ENCODE peak calls at places on chromosomes 4 and X, in six cellular contexts. One of them, this sample, is unnamed.

GRCh38 chrX:65524139-65524538 is 10.4 kb downstream of the LAS1L start:
- DNase-seq in epithelial cell of esophagus: no peak
- DNase-seq in coronary artery: no peak
- DNase-seq in sigmoid colon: no peak
- DNase-seq in cardiac fibroblast: no peak
- DNase-seq in uterus: no peak
- DNase-seq in this sample: no peak

GRCh38 chr4:105122334-105122733 is 24.3 kb upstream of the TET2 start:
- DNase-seq in epithelial cell of esophagus: peak; percentile 49
- DNase-seq in coronary artery: no peak
- DNase-seq in sigmoid colon: no peak
- DNase-seq in cardiac fibroblast: peak; percentile 38
- DNase-seq in uterus: no peak
- DNase-seq in this sample: peak; percentile 31

GRCh38 chrX:139750390-139750789 is 42.4 kb upstream of the MCF2 start:
- DNase-seq in epithelial cell of esophagus: no peak
- DNase-seq in coronary artery: no peak
- DNase-seq in sigmoid colon: no peak
- DNase-seq in cardiac fibroblast: peak; percentile 3
- DNase-seq in uterus: no peak
- DNase-seq in this sample: no peak

GRCh38 chrX:104156630-104157529 is at the start of gene SLC25A53:
- DNase-seq in epithelial cell of esophagus: peak; percentile 79
- DNase-seq in coronary artery: peak; percentile 83
- DNase-seq in sigmoid colon: peak; percentile 84
- DNase-seq in cardiac fibroblast: peak; percentile 82
- DNase-seq in uterus: peak; percentile 68
- DNase-seq in this sample: peak; percentile 80

GRCh38 chrX:13489451-13489850 is 80.0 kb upstream of the EGFL6 start:
- DNase-seq in epithelial cell of esophagus: peak; percentile 76
- DNase-seq in coronary artery: no peak
- DNase-seq in sigmoid colon: peak; percentile 89
- DNase-seq in cardiac fibroblast: peak; percentile 72
- DNase-seq in uterus: peak; percentile 73
- DNase-seq in this sample: peak; percentile 83

GRCh38 chr4:76354517-76355473 is 48.3 kb downstream of the STBD1 start:
- DNase-seq in epithelial cell of esophagus: no peak
- DNase-seq in coronary artery: no peak
- DNase-seq in sigmoid colon: no peak
- DNase-seq in cardiac fibroblast: no peak
- DNase-seq in uterus: no peak
- DNase-seq in this sample: no peak

GRCh38 chrX:31656013-31656412 is 584.2 kb upstream of the FTHL17 start:
- DNase-seq in epithelial cell of esophagus: peak; percentile 13
- DNase-seq in coronary artery: no peak
- DNase-seq in sigmoid colon: no peak
- DNase-seq in cardiac fibroblast: peak; percentile 39
- DNase-seq in uterus: no peak
- DNase-seq in this sample: peak; percentile 2

GRCh38 chrX:130167040-130167439 is 1.4 kb upstream of the AIFM1 start:
- DNase-seq in epithelial cell of esophagus: no peak
- DNase-seq in coronary artery: no peak
- DNase-seq in sigmoid colon: no peak
- DNase-seq in cardiac fibroblast: no peak
- DNase-seq in uterus: no peak
- DNase-seq in this sample: no peak

GRCh38 chrX:119272882-119273806 is 37.1 kb downstream of the PGRMC1 start:
- DNase-seq in epithelial cell of esophagus: peak; percentile 74
- DNase-seq in coronary artery: no peak
- DNase-seq in sigmoid colon: peak; percentile 70
- DNase-seq in cardiac fibroblast: peak; percentile 51
- DNase-seq in uterus: no peak
- DNase-seq in this sample: peak; percentile 7

GRCh38 chrX:16797358-16797757 is 11.1 kb downstream of the TXLNG start:
- DNase-seq in epithelial cell of esophagus: no peak
- DNase-seq in coronary artery: no peak
- DNase-seq in sigmoid colon: peak; percentile 82
- DNase-seq in cardiac fibroblast: peak; percentile 63
- DNase-seq in uterus: peak; percentile 30
- DNase-seq in this sample: peak; percentile 79

GRCh38 chr4:15917297-15917696 is 21.2 kb downstream of the FGFBP1 start:
- DNase-seq in epithelial cell of esophagus: no peak
- DNase-seq in coronary artery: no peak
- DNase-seq in sigmoid colon: no peak
- DNase-seq in cardiac fibroblast: no peak
- DNase-seq in uterus: no peak
- DNase-seq in this sample: peak; percentile 53

GRCh38 chrX:42946544-42947223 is 168.7 kb upstream of the PPP1R2C start:
- DNase-seq in epithelial cell of esophagus: no peak
- DNase-seq in coronary artery: no peak
- DNase-seq in sigmoid colon: no peak
- DNase-seq in cardiac fibroblast: no peak
- DNase-seq in uterus: no peak
- DNase-seq in this sample: no peak

GRCh38 chr4:128571747-128572146 is 237.8 kb upstream of the JADE1 start:
- DNase-seq in epithelial cell of esophagus: peak; percentile 85
- DNase-seq in coronary artery: no peak
- DNase-seq in sigmoid colon: peak; percentile 82
- DNase-seq in cardiac fibroblast: peak; percentile 94
- DNase-seq in uterus: peak; percentile 52
- DNase-seq in this sample: peak; percentile 96

GRCh38 chrX:103215037-103215767 is at the start of gene BEX4:
- DNase-seq in epithelial cell of esophagus: peak; percentile 66
- DNase-seq in coronary artery: peak; percentile 81
- DNase-seq in sigmoid colon: peak; percentile 95
- DNase-seq in cardiac fibroblast: peak; percentile 69
- DNase-seq in uterus: peak; percentile 83
- DNase-seq in this sample: peak; percentile 42

GRCh38 chrX:22742174-22742573 is 257.6 kb upstream of the DDX53 start:
- DNase-seq in epithelial cell of esophagus: peak; percentile 58
- DNase-seq in coronary artery: no peak
- DNase-seq in sigmoid colon: no peak
- DNase-seq in cardiac fibroblast: peak; percentile 67
- DNase-seq in uterus: no peak
- DNase-seq in this sample: peak; percentile 93

GRCh38 chr4:14912426-14912825 is 89.9 kb upstream of the CPEB2 start:
- DNase-seq in epithelial cell of esophagus: no peak
- DNase-seq in coronary artery: no peak
- DNase-seq in sigmoid colon: no peak
- DNase-seq in cardiac fibroblast: no peak
- DNase-seq in uterus: no peak
- DNase-seq in this sample: no peak

GRCh38 chr4:4339504-4340085 is 47.3 kb upstream of the NSG1 start:
- DNase-seq in epithelial cell of esophagus: peak; percentile 11
- DNase-seq in coronary artery: no peak
- DNase-seq in sigmoid colon: no peak
- DNase-seq in cardiac fibroblast: peak; percentile 75
- DNase-seq in uterus: no peak
- DNase-seq in this sample: peak; percentile 42

GRCh38 chr4:128776794-128777216 is 32.7 kb upstream of the JADE1 start:
- DNase-seq in epithelial cell of esophagus: peak; percentile 87
- DNase-seq in coronary artery: no peak
- DNase-seq in sigmoid colon: peak; percentile 73
- DNase-seq in cardiac fibroblast: peak; percentile 91
- DNase-seq in uterus: no peak
- DNase-seq in this sample: peak; percentile 92

GRCh38 chr4:123848615-123849014 is 452.0 kb downstream of the SPRY1 start:
- DNase-seq in epithelial cell of esophagus: no peak
- DNase-seq in coronary artery: no peak
- DNase-seq in sigmoid colon: no peak
- DNase-seq in cardiac fibroblast: peak; percentile 64
- DNase-seq in uterus: no peak
- DNase-seq in this sample: peak; percentile 13

GRCh38 chr4:824461-825062 is 1.4 kb downstream of the CPLX1 start:
- DNase-seq in epithelial cell of esophagus: no peak
- DNase-seq in coronary artery: no peak
- DNase-seq in sigmoid colon: no peak
- DNase-seq in cardiac fibroblast: no peak
- DNase-seq in uterus: no peak
- DNase-seq in this sample: no peak

GRCh38 chr4:169404959-169405358 is 134.2 kb upstream of the SH3RF1 start:
- DNase-seq in epithelial cell of esophagus: peak; percentile 91
- DNase-seq in coronary artery: no peak
- DNase-seq in sigmoid colon: no peak
- DNase-seq in cardiac fibroblast: peak; percentile 79
- DNase-seq in uterus: no peak
- DNase-seq in this sample: peak; percentile 87

GRCh38 chr4:176780995-176781738 is 11.6 kb downstream of the VEGFC start:
- DNase-seq in epithelial cell of esophagus: peak; percentile 72
- DNase-seq in coronary artery: no peak
- DNase-seq in sigmoid colon: no peak
- DNase-seq in cardiac fibroblast: peak; percentile 46
- DNase-seq in uterus: no peak
- DNase-seq in this sample: peak; percentile 31

GRCh38 chr4:96164814-96165351 is 325.0 kb downstream of the PDHA2 start:
- DNase-seq in epithelial cell of esophagus: peak; percentile 40
- DNase-seq in coronary artery: no peak
- DNase-seq in sigmoid colon: no peak
- DNase-seq in cardiac fibroblast: peak; percentile 87
- DNase-seq in uterus: no peak
- DNase-seq in this sample: peak; percentile 32

DNA sequence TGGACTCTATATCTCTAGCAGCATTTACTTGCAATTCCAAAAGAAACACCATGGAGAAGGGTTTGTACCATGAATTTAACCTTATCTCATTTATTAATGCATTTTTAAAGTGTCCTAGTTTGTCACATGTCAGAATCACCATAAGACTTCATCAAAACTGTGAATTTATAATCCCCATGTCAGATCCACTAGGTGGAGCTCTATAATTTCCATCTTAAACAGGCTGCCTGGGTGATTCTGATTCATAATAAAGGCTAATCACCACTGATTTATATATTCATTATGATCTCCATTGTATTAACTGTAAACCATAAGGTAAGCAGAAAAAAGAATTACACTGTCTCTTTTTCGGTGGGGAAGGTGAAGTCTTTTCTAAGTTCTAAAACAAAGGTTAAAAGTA is 4.0 kb downstream of the TCEAL2 start:
- DNase-seq in epithelial cell of esophagus: peak; percentile 10
- DNase-seq in coronary artery: no peak
- DNase-seq in sigmoid colon: no peak
- DNase-seq in cardiac fibroblast: peak; percentile 7
- DNase-seq in uterus: no peak
- DNase-seq in this sample: peak; percentile 11
- TF ChIP-seq CTCF in epithelial cell of esophagus: peak; percentile 23
- TF ChIP-seq CTCF in coronary artery: no peak
- TF ChIP-seq CTCF in sigmoid colon: no peak
- TF ChIP-seq CTCF in cardiac fibroblast: peak; percentile 24
- TF ChIP-seq CTCF in uterus: no peak
- TF ChIP-seq CTCF in this sample: peak; percentile 47

DNA sequence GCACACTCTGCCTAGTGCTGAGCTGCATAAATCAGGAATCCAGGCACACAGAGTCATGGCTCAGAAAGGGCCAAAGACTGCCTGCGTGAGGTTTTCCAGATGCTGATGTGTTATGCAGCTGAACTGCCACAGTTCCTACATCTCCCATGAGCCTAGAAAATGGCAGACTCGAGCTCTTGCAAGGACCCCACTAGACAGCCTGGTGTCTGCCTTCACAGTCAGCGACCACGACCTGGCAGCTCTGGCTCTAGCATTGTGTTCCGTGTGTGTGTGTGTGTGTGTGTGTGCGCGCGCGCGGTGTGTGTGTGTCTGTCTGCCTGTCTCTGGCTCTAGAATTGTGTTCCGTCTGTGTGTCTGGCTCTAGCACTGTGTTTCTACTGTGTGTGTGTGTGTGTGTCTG is 203.6 kb upstream of the AGTR2 start:
- DNase-seq in epithelial cell of esophagus: no peak
- DNase-seq in coronary artery: no peak
- DNase-seq in sigmoid colon: no peak
- DNase-seq in cardiac fibroblast: peak; percentile 23
- DNase-seq in uterus: no peak
- DNase-seq in this sample: peak; percentile 18
- H3K4me3 ChIP-seq in epithelial cell of esophagus: peak overlapping the region; percentile 68
- H3K4me3 ChIP-seq in coronary artery: no peak overlapping the region
- H3K4me3 ChIP-seq in sigmoid colon: no peak overlapping the region
- H3K4me3 ChIP-seq in cardiac fibroblast: no peak overlapping the region
- H3K4me3 ChIP-seq in uterus: no peak overlapping the region
- H3K4me3 ChIP-seq in this sample: peak overlapping the region; percentile 28

DNA sequence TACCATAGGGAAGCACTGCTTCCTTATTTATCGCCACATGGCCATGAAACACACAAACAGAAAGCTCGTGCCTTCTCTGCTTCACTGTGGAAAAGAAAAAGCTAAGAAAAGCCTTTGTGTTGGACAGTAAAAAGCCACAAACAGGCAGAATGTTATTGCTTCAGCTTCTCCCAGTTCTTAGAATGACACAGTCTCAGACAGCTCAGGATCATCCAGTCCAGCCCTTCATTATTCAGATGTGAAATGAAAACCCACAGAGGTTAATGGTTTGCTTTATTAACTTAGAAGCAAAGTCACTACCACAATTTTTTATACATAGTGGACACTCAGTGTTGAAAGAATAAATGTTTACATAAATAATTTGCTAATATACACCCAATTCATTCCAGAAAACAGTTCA is 181.6 kb upstream of the NOCT start:
- DNase-seq in epithelial cell of esophagus: no peak
- DNase-seq in coronary artery: no peak
- DNase-seq in sigmoid colon: no peak
- DNase-seq in cardiac fibroblast: no peak
- DNase-seq in uterus: no peak
- DNase-seq in this sample: no peak
- TF ChIP-seq CTCF in epithelial cell of esophagus: no peak
- TF ChIP-seq CTCF in coronary artery: no peak
- TF ChIP-seq CTCF in sigmoid colon: no peak
- TF ChIP-seq CTCF in cardiac fibroblast: no peak
- TF ChIP-seq CTCF in uterus: no peak
- TF ChIP-seq CTCF in this sample: no peak

GRCh38 chr4:158783775-158784174 is 14.9 kb downstream of the FNIP2 start:
- DNase-seq in epithelial cell of esophagus: peak; percentile 53
- DNase-seq in coronary artery: no peak
- DNase-seq in sigmoid colon: no peak
- DNase-seq in cardiac fibroblast: no peak
- DNase-seq in uterus: no peak
- DNase-seq in this sample: no peak

GRCh38 chr4:158782539-158783360 is 13.9 kb downstream of the FNIP2 start:
- DNase-seq in epithelial cell of esophagus: peak; percentile 54
- DNase-seq in coronary artery: no peak
- DNase-seq in sigmoid colon: no peak
- DNase-seq in cardiac fibroblast: no peak
- DNase-seq in uterus: no peak
- DNase-seq in this sample: peak; percentile 58

GRCh38 chr4:158787718-158788441 is 19.1 kb downstream of the FNIP2 start:
- DNase-seq in epithelial cell of esophagus: no peak
- DNase-seq in coronary artery: no peak
- DNase-seq in sigmoid colon: no peak
- DNase-seq in cardiac fibroblast: no peak
- DNase-seq in uterus: no peak
- DNase-seq in this sample: peak; percentile 69

GRCh38 chr4:158788608-158789007 is 19.8 kb downstream of the FNIP2 start:
- DNase-seq in epithelial cell of esophagus: no peak
- DNase-seq in coronary artery: no peak
- DNase-seq in sigmoid colon: no peak
- DNase-seq in cardiac fibroblast: no peak
- DNase-seq in uterus: no peak
- DNase-seq in this sample: peak; percentile 47

DNA sequence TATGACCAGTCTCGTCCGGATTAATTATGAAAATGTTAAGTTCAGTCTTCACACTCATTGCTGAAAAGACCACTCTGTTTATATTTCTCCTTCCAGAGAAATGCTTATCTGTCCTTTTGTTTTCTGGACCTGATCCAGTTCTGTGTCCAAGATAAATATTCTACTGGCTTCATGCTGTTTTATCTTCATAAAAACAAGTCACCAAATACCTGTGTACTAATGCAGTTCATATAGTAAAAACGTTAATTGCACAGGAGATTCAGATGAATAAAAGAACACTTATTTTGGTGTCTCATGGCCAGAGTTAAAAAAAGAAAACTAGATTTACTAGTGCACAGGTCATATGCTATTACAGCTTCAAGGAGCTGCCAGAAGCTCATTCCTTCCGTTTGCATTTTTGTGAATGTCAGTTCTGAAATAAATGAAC is 17.3 kb downstream of the FNIP2 start:
- DNase-seq in epithelial cell of esophagus: no peak
- DNase-seq in coronary artery: no peak
- DNase-seq in sigmoid colon: no peak
- DNase-seq in cardiac fibroblast: no peak
- DNase-seq in uterus: no peak
- DNase-seq in this sample: peak; percentile 61
- H3K4me3 ChIP-seq in epithelial cell of esophagus: no peak overlapping the region
- H3K4me3 ChIP-seq in coronary artery: peak overlapping the region; percentile 5
- H3K4me3 ChIP-seq in sigmoid colon: no peak overlapping the region
- H3K4me3 ChIP-seq in cardiac fibroblast: no peak overlapping the region
- H3K4me3 ChIP-seq in uterus: no peak overlapping the region
- H3K4me3 ChIP-seq in this sample: no peak overlapping the region